ENCODE peak calls at places on chromosomes 3 and 15, in five cellular contexts. P is mesenchymal stem cell, L is neuronal stem cell, I is heart left ventricle, M is mammary epithelial cell. E is an unnamed sample. For H3K36me3 and H3K27me3, the result is how much of the 10 kb centered on the place peaks cover.

GRCh38 chr3:23748398-23749110 is 57.2 kb upstream of the UBE2E1 start:
- DNase-seq in M (peak), I (no peak), P (peak), L (no peak), E (no peak)

GRCh38 chr15:40043927-40044716 is 5.1 kb upstream of the SRP14 start:
- DNase-seq in L (no peak), I (no peak), P (no peak), M (no peak), E (no peak)

GRCh38 chr15:37873336-37873735 is 61.1 kb upstream of the TMCO5A start:
- DNase-seq in M (no peak), P (peak), L (no peak), I (no peak), E (no peak)

GRCh38 chr3:105527949-105528348 is 161.2 kb downstream of the ALCAM start:
- DNase-seq in M (peak), P (no peak), I (no peak), L (no peak), E (no peak)

GRCh38 chr15:92910451-92910850 is 10.3 kb downstream of the CHD2 start:
- DNase-seq in L (no peak), I (no peak), M (no peak), P (no peak), E (no peak)

GRCh38 chr3:51099794-51100542 is 285.1 kb upstream of the MANF start:
- DNase-seq in L (peak), P (peak), I (no peak), M (peak), E (peak)

GRCh38 chr3:170634663-170635096 is 48.8 kb upstream of the SLC7A14 start:
- DNase-seq in M (no peak), I (no peak), P (no peak), L (no peak), E (no peak)

GRCh38 chr3:33099109-33099645 is 2.2 kb upstream of the GLB1 start:
- DNase-seq in L (no peak), P (no peak), I (no peak), M (no peak), E (no peak)

GRCh38 chr3:94256888-94257813 is 194.3 kb downstream of the NSUN3 start:
- DNase-seq in L (no peak), P (no peak), M (no peak), I (no peak), E (no peak)

GRCh38 chr3:99862208-99862607 is 44.5 kb downstream of the CMSS1 start:
- DNase-seq in M (no peak), P (peak), I (no peak), L (no peak), E (peak)

GRCh38 chr3:76134166-76134565 is 348.8 kb upstream of the ZNF717 start:
- DNase-seq in M (peak), P (peak), I (no peak), L (no peak), E (peak)

GRCh38 chr15:79003301-79003700 is 58.5 kb upstream of the CTSH start:
- DNase-seq in M (no peak), P (peak), I (peak), L (no peak), E (no peak)

GRCh38 chr15:90654233-90655124 is 62.7 kb upstream of the BLM start:
- DNase-seq in L (no peak), M (no peak), I (no peak), P (no peak), E (peak)

GRCh38 chr15:90659481-90659880 is 57.7 kb upstream of the BLM start:
- DNase-seq in I (no peak), L (no peak), P (no peak), M (no peak), E (no peak)

GRCh38 chr15:90665288-90666134 is 51.6 kb upstream of the BLM start:
- DNase-seq in I (peak), P (no peak), M (peak), L (no peak), E (peak)

GRCh38 chr15:90664650-90665287 is 52.4 kb upstream of the BLM start:
- DNase-seq in L (no peak), P (no peak), M (no peak), I (no peak), E (peak)

GRCh38 chr15:90660195-90660995 is 56.8 kb upstream of the BLM start:
- DNase-seq in M (peak), I (peak), P (peak), L (no peak), E (peak)
- H3K4me3 ChIP-seq in M (peak), I (peak), P (no peak), L (no peak), E (no peak)

GRCh38 chr3:19901918-19902317 is 32.1 kb downstream of the EFHB start:
- DNase-seq in I (no peak), P (no peak), L (no peak), M (peak), E (no peak)
- H3K36me3 ChIP-seq in I (under half), P (under half), L (under half), M (under half), E (under half)

GRCh38 chr15:96414875-96415274 is 84.4 kb downstream of the NR2F2 start:
- DNase-seq in M (no peak), P (no peak), I (no peak), L (no peak), E (no peak)
- H3K27me3 ChIP-seq in M (half or more), P (half or more), I (half or more), L (under half), E (under half)

GRCh38 chr3:186825294-186825821 is 17.2 kb upstream of the ADIPOQ start:
- DNase-seq in L (no peak), I (no peak), P (peak), M (no peak), E (no peak)
- H3K4me3 ChIP-seq in L (no peak), I (no peak), P (no peak), M (no peak), E (no peak)

DNA sequence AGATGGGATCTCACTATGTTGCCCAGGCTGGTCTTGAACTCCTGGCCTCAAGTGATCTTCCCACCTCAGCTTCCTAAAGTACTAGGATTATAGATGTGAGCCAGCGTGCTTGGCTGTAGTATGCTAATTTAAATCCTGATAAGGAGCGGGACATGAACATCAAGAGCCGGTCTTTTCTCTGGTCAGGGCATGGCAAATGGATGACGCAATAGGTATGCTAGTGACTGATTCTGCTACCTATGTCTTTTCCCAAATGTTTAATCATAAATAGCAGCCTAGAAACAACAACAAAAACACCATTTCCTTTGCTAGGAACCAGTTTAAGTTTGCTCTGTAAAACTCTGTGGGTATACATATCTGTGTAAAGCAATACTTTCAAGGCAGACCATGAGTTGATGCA is 64.7 kb downstream of the STARD9 start:
- DNase-seq in I (no peak), L (no peak), P (no peak), M (no peak), E (no peak)
- H3K36me3 ChIP-seq in I (under half), L (under half), P (under half), M (under half), E (under half)